ENCODE peak calls at places on chromosomes 13 and 19, in five cellular contexts. Q is hepatic stellate cell, U is NCI-H2081, E is smooth muscle cell of the brain vasculature, M is NCI-H1048. B is an unnamed sample.

GRCh38 chr19:23283925-23284324 is 33.7 kb upstream of the ZNF724 start:
- DNase-seq in Q (peak), U (peak), E (peak), M (peak), B (no peak)

GRCh38 chr13:37791699-37792098 is 77.9 kb downstream of the TRPC4 start:
- DNase-seq in Q (no peak), U (no peak), E (no peak), M (no peak), B (no peak)

GRCh38 chr13:23159205-23159586 is 21.6 kb upstream of the SGCG start:
- DNase-seq in Q (peak), U (no peak), E (no peak), M (no peak), B (no peak)

GRCh38 chr19:8204961-8205360 is 4.2 kb upstream of the CERS4 start:
- DNase-seq in Q (no peak), U (peak), E (no peak), M (no peak), B (no peak)

GRCh38 chr19:35712910-35713845 is 4.6 kb upstream of the KMT2B start:
- DNase-seq in Q (no peak), U (no peak), E (no peak), M (no peak), B (no peak)

GRCh38 chr19:42942187-42942789 is 5.3 kb upstream of the PSG7 start:
- DNase-seq in Q (no peak), U (no peak), E (no peak), M (no peak), B (no peak)

GRCh38 chr19:4297901-4298771 is 4.1 kb downstream of the TMIGD2 start:
- DNase-seq in Q (no peak), U (no peak), E (no peak), M (no peak), B (no peak)

GRCh38 chr19:2797280-2797679 is 12.0 kb downstream of the THOP1 start:
- DNase-seq in Q (no peak), U (no peak), E (no peak), M (no peak), B (no peak)

GRCh38 chr13:49836516-49836915 is 44.0 kb upstream of the KPNA3 start:
- DNase-seq in Q (no peak), U (no peak), E (peak), M (no peak), B (no peak)

GRCh38 chr13:111893607-111894443 is 173.1 kb upstream of the SOX1 start:
- DNase-seq in Q (no peak), U (no peak), E (no peak), M (no peak), B (no peak)

GRCh38 chr19:46812898-46813569 is 24.6 kb upstream of the SLC1A5 start:
- DNase-seq in Q (no peak), U (no peak), E (no peak), M (no peak), B (peak)

GRCh38 chr13:51416107-51416506 is 36.7 kb downstream of the INTS6 start:
- DNase-seq in Q (no peak), U (no peak), E (no peak), M (no peak), B (no peak)

GRCh38 chr13:22090114-22090513 is 419.2 kb downstream of the FGF9 start:
- DNase-seq in Q (no peak), U (no peak), E (no peak), M (no peak), B (no peak)

GRCh38 chr19:19653597-19654147 is 9.8 kb downstream of the ATP13A1 start:
- DNase-seq in Q (no peak), U (no peak), E (no peak), M (no peak), B (no peak)

GRCh38 chr19:19539738-19540703 is 2.0 kb downstream of the CILP2 start:
- DNase-seq in Q (no peak), U (no peak), E (no peak), M (peak), B (peak)

GRCh38 chr13:70964124-70964523 is 855.9 kb upstream of the KLHL1 start:
- DNase-seq in Q (no peak), U (peak), E (no peak), M (no peak), B (no peak)

GRCh38 chr19:47142779-47143178 is 12.1 kb downstream of the SAE1 start:
- DNase-seq in Q (no peak), U (no peak), E (no peak), M (no peak), B (no peak)

GRCh38 chr19:46958542-46958941 is 61.1 kb upstream of the NPAS1 start:
- DNase-seq in Q (no peak), U (no peak), E (no peak), M (no peak), B (no peak)

GRCh38 chr13:45231722-45232121 is 30.9 kb upstream of the KCTD4 start:
- DNase-seq in Q (peak), U (peak), E (no peak), M (no peak), B (no peak)

GRCh38 chr13:111602874-111603273 is 282.4 kb downstream of the TEX29 start:
- DNase-seq in Q (no peak), U (no peak), E (no peak), M (no peak), B (peak)

GRCh38 chr13:31431722-31432137 is 232.0 kb downstream of the B3GLCT start:
- DNase-seq in Q (peak), U (peak), E (no peak), M (peak), B (no peak)

GRCh38 chr13:34349091-34349722 is 531.3 kb downstream of the RFC3 start:
- DNase-seq in Q (peak), U (no peak), E (peak), M (no peak), B (no peak)

GRCh38 chr13:74325106-74325505 is 190.9 kb upstream of the KLF12 start:
- DNase-seq in Q (no peak), U (peak), E (peak), M (no peak), B (no peak)

GRCh38 chr19:3545669-3546034 is 6.7 kb downstream of the TEKTIP1 start:
- DNase-seq in Q (no peak), U (no peak), E (no peak), M (no peak), B (no peak)

GRCh38 chr13:50512602-50513527 is 330.6 kb downstream of the DLEU7 start:
- DNase-seq in Q (peak), U (peak), E (no peak), M (no peak), B (peak)

GRCh38 chr13:114068723-114069322 is 63.6 kb downstream of the RASA3 start:
- DNase-seq in Q (peak), U (no peak), E (no peak), M (no peak), B (peak)

GRCh38 chr13:50713849-50714248 is 129.6 kb downstream of the DLEU7 start:
- DNase-seq in Q (peak), U (no peak), E (peak), M (no peak), B (no peak)

GRCh38 chr19:50639121-50640112 is at the start of gene SYT3:
- DNase-seq in Q (peak), U (no peak), E (no peak), M (no peak), B (peak)

GRCh38 chr19:39057615-39058014 is 25.3 kb upstream of the FBXO27 start:
- DNase-seq in Q (no peak), U (no peak), E (no peak), M (no peak), B (no peak)

GRCh38 chr13:93230466-93230865 is 3.9 kb downstream of the GPC6 start:
- DNase-seq in Q (peak), U (no peak), E (no peak), M (no peak), B (no peak)

GRCh38 chr19:38769635-38770211 is 3.6 kb downstream of the LGALS7 start:
- DNase-seq in Q (peak), U (no peak), E (peak), M (no peak), B (peak)

GRCh38 chr19:56066152-56067023 is 54.7 kb downstream of the ZNF787 start:
- DNase-seq in Q (peak), U (peak), E (peak), M (peak), B (peak)

GRCh38 chr19:28706693-28707092 is 506.3 kb downstream of the UQCRFS1 start:
- DNase-seq in Q (no peak), U (no peak), E (no peak), M (no peak), B (no peak)

GRCh38 chr19:47445527-47445926 is 26.2 kb downstream of the SLC8A2 start:
- DNase-seq in Q (no peak), U (no peak), E (no peak), M (no peak), B (no peak)

GRCh38 chr13:113732176-113732960 is 26.7 kb upstream of the TMEM255B start:
- DNase-seq in Q (no peak), U (no peak), E (no peak), M (no peak), B (peak)

GRCh38 chr13:68099616-68100015 is 869.5 kb upstream of the PCDH9 start:
- DNase-seq in Q (peak), U (no peak), E (no peak), M (no peak), B (no peak)

GRCh38 chr13:110125613-110126272 is 181.2 kb downstream of the COL4A1 start:
- DNase-seq in Q (no peak), U (no peak), E (no peak), M (no peak), B (no peak)

GRCh38 chr13:62653371-62653770 is 1237.7 kb upstream of the PCDH20 start:
- DNase-seq in Q (no peak), U (no peak), E (no peak), M (no peak), B (no peak)

GRCh38 chr13:49373699-49374098 is 70.2 kb downstream of the CAB39L start:
- DNase-seq in Q (peak), U (no peak), E (no peak), M (no peak), B (no peak)

GRCh38 chr19:435056-435706 is 25.7 kb downstream of the SHC2 start:
- DNase-seq in Q (no peak), U (peak), E (no peak), M (no peak), B (no peak)